ENCODE peak calls at places on chromosome 18, in seven cellular contexts. Y is upper lobe of left lung, F is psoas muscle, X is suprapubic skin, L is cardiac fibroblast, M is foreskin fibroblast, G is breast epithelium. P is an unnamed sample.

GRCh38 chr18:816869-817268 is 4.8 kb upstream of the YES1 start:
- DNase-seq in Y (no peak), L (no peak), F (no peak), G (no peak), M (no peak), X (no peak), P (no peak)

GRCh38 chr18:51654441-51655326 is 457.2 kb upstream of the MEX3C start:
- DNase-seq in M (no peak), G (no peak), X (no peak), Y (no peak), F (no peak), L (no peak), P (no peak)

GRCh38 chr18:66682855-66683322 is 79.0 kb upstream of the CDH19 start:
- DNase-seq in G (no peak), Y (no peak), X (no peak), M (peak), F (no peak), L (peak), P (peak)

GRCh38 chr18:33710269-33710668 is 132.2 kb downstream of the ASXL3 start:
- DNase-seq in L (no peak), X (no peak), M (no peak), F (no peak), G (no peak), Y (no peak), P (no peak)

GRCh38 chr18:55524353-55525123 is 63.5 kb downstream of the TCF4 start:
- DNase-seq in Y (no peak), M (no peak), G (no peak), L (no peak), X (no peak), F (no peak), P (no peak)

GRCh38 chr18:73199151-73199550 is 331.4 kb upstream of the NETO1 start:
- DNase-seq in L (peak), G (no peak), X (no peak), Y (no peak), F (no peak), M (peak), P (peak)

GRCh38 chr18:63397349-63397748 is 24.9 kb downstream of the VPS4B start:
- DNase-seq in L (no peak), M (no peak), F (no peak), X (no peak), Y (no peak), G (no peak), P (no peak)

GRCh38 chr18:70371085-70371735 is 82.4 kb downstream of the SOCS6 start:
- DNase-seq in L (no peak), G (no peak), X (no peak), Y (no peak), M (no peak), F (no peak), P (no peak)

GRCh38 chr18:7586379-7586778 is 19.3 kb downstream of the PTPRM start:
- DNase-seq in Y (no peak), M (no peak), L (no peak), F (no peak), G (no peak), X (no peak), P (no peak)

GRCh38 chr18:77376043-77376732 is 126.5 kb downstream of the GALR1 start:
- DNase-seq in G (no peak), Y (no peak), L (no peak), M (no peak), X (no peak), F (no peak), P (no peak)

GRCh38 chr18:46387426-46388131 is 269.4 kb downstream of the LOXHD1 start:
- DNase-seq in X (no peak), G (peak), Y (peak), F (peak), M (no peak), L (no peak), P (no peak)

GRCh38 chr18:23920054-23920453 is 94.5 kb upstream of the TTC39C start:
- DNase-seq in F (no peak), G (no peak), M (peak), Y (no peak), X (no peak), L (peak), P (peak)

GRCh38 chr18:45654677-45655076 is 39.4 kb downstream of the SLC14A2 start:
- DNase-seq in M (peak), L (no peak), X (no peak), Y (no peak), F (no peak), G (no peak), P (no peak)

GRCh38 chr18:10928971-10929373 is 220.4 kb downstream of the PIEZO2 start:
- DNase-seq in Y (no peak), L (peak), G (no peak), X (no peak), M (peak), F (no peak), P (peak)

GRCh38 chr18:14086459-14087231 is 45.6 kb downstream of the ZNF519 start:
- DNase-seq in G (no peak), F (no peak), L (peak), Y (no peak), M (peak), X (no peak), P (peak)

GRCh38 chr18:23578067-23578705 is 8.1 kb downstream of the NPC1 start:
- DNase-seq in L (no peak), F (no peak), Y (no peak), G (no peak), X (no peak), M (no peak), P (no peak)

GRCh38 chr18:50797147-50797546 is 22.7 kb downstream of the MRO start:
- DNase-seq in M (no peak), F (no peak), X (no peak), G (no peak), Y (no peak), L (no peak), P (no peak)

GRCh38 chr18:46222093-46222492 is 117.9 kb downstream of the HAUS1 start:
- DNase-seq in G (no peak), X (no peak), F (no peak), Y (no peak), M (no peak), L (no peak), P (no peak)

GRCh38 chr18:26549486-26550435 is 1.4 kb upstream of the KCTD1 start:
- DNase-seq in G (peak), F (peak), L (peak), Y (peak), M (peak), X (peak), P (peak)

GRCh38 chr18:79802298-79802697 is 4.6 kb downstream of the KCNG2 start:
- DNase-seq in Y (no peak), L (no peak), M (no peak), F (no peak), G (no peak), X (no peak), P (no peak)

GRCh38 chr18:55321268-55322175 is 266.5 kb downstream of the TCF4 start:
- DNase-seq in F (peak), X (peak), M (peak), Y (peak), G (peak), L (peak), P (peak)

GRCh38 chr18:21257383-21257782 is 15.4 kb downstream of the GREB1L start:
- DNase-seq in F (no peak), X (no peak), G (no peak), Y (no peak), L (peak), M (no peak), P (peak)

GRCh38 chr18:70324897-70325296 is 36.1 kb downstream of the SOCS6 start:
- DNase-seq in Y (no peak), L (no peak), X (no peak), F (no peak), G (no peak), M (no peak), P (no peak)

GRCh38 chr18:10405014-10405493 is 49.4 kb upstream of the APCDD1 start:
- DNase-seq in L (no peak), X (no peak), M (peak), Y (no peak), G (no peak), F (no peak), P (no peak)

GRCh38 chr18:79924814-79925655 is 26.4 kb downstream of the SLC66A2 start:
- DNase-seq in Y (peak), F (peak), X (peak), G (peak), M (no peak), L (no peak), P (peak)

GRCh38 chr18:42072407-42072806 is 117.4 kb downstream of the PIK3C3 start:
- DNase-seq in Y (no peak), F (no peak), X (no peak), L (peak), M (no peak), G (no peak), P (no peak)
- TF ChIP-seq CTCF in Y (no peak), F (no peak), X (no peak), L (no peak), M (no peak), G (no peak), P (peak)

DNA sequence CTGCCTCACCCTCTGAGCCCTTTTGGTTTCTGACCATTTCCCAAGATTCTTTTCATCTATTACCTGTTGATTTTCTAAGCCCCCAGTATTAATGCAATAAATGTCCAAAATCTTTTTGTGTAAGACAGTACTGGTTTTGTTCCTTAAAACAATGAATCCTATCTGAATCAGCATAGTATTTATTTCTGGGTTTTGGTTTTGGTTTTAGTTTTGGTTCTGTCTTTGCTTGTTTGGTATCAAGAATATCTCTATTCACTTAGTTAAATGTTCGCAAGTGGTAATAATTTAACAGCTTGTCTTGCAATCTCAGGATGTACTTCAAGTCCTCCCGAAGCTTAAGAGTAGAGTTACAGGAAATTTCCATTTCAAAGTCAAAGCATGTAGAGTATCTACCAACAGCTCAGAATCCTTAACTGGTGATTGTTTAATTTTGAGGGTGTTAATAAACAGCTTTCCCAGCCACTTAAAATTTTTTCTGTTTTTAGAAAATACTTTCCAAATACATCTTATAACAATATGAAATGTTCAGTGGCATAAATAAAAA is 67.7 kb upstream of the NEDD4L start:
- DNase-seq in M (no peak), L (no peak), F (no peak), Y (no peak), X (no peak), G (no peak), P (no peak)
- H3K4me3 ChIP-seq in M (no peak), L (no peak), F (no peak), Y (peak), X (no peak), G (no peak), P (no peak)

GRCh38 chr18:49590608-49591007 is 28.8 kb downstream of the LIPG start:
- DNase-seq in L (no peak), M (no peak), F (no peak), Y (no peak), X (no peak), G (no peak), P (no peak)
- TF ChIP-seq CTCF in L (no peak), M (no peak), F (no peak), Y (no peak), X (no peak), G (no peak), P (no peak)

DNA sequence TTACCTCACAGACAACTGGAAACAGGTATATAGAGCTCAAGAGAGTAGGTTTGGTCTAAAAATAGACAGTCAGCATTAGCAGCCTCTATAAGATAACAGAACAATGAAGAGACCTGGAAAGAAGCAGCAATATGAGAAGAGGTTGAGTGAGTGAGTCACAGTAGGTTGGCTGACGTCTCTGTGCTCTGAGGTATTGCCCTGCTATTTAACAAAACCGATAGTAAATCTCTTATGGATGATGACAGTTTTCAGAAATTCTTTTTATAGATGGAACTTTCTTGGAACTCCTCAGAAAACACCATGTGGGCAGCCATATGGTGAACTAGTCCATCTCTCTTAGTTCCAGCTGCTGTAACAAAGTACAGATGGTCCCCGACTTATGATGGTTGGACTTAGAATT is 123.5 kb downstream of the MBD2 start:
- DNase-seq in X (no peak), Y (no peak), L (peak), G (no peak), M (no peak), F (no peak), P (peak)
- H3K4me3 ChIP-seq in X (no peak), Y (no peak), L (no peak), G (no peak), M (no peak), F (no peak), P (no peak)

DNA sequence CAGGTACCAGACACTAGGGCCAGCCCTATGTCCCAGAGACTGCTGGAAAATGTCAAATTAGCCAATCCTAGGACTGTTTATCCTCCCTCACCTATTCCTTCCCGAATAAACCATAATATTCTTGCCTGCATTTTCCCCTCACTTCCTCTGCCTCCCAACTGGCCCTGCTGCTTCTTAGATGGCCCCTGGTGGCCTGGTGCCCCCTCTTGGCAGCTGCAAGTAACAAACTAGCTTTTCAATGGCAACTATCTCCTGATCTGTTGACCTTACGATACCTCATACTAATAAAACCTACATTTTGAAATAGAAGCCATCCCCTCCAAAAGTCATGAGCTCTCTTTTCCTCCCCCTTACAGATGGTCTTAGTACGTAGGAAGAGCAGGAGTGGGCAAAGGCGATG is 132.0 kb downstream of the ALPK2 start:
- DNase-seq in M (no peak), L (peak), Y (no peak), X (no peak), F (no peak), G (no peak), P (no peak)
- TF ChIP-seq CTCF in M (peak), L (peak), Y (no peak), X (no peak), F (peak), G (no peak), P (peak)

P was measured in choroid plexus epithelial cell.